ENCODE peak calls at places on chromosomes 12 and 14, in eight cellular contexts. K is GM06990; C is PC-3; L is heart left ventricle; S is uterus; E is GM23248; M is adipocyte; U is naive thymus-derived CD4-positive, alpha-beta T cell. G is an unnamed sample.

GRCh38 chr12:34398366-34398705 is 376.0 kb downstream of the ALG10 start:
- DNase-seq in K (no peak), U (no peak), L (peak), S (peak), C (no peak), E (no peak), M (no peak), G (peak)

GRCh38 chr12:48420031-48420775 is 52.2 kb upstream of the ANP32D start:
- DNase-seq in S (no peak), C (no peak), L (no peak), M (no peak), E (no peak), K (no peak), U (no peak), G (no peak)

GRCh38 chr12:48105321-48105866 is 485 bp downstream of the SENP1 start:
- DNase-seq in L (no peak), S (no peak), K (no peak), M (peak), E (peak), C (peak), U (peak), G (no peak)

GRCh38 chr12:114685320-114685781 is 1.4 kb upstream of the TBX3 start:
- DNase-seq in L (no peak), M (peak), S (no peak), K (no peak), C (no peak), E (no peak), U (no peak), G (no peak)

GRCh38 chr14:22536853-22537338 is 52.1 kb downstream of the DAD1 start:
- DNase-seq in K (peak), C (peak), U (no peak), M (peak), E (peak), L (peak), S (peak), G (peak)

GRCh38 chr12:76041406-76041805 is 9.8 kb upstream of the PHLDA1 start:
- DNase-seq in C (no peak), S (no peak), E (no peak), M (no peak), K (no peak), U (no peak), L (no peak), G (no peak)

GRCh38 chr12:51951199-51951842 is at the start of gene ACVR1B:
- DNase-seq in U (peak), E (peak), M (peak), C (peak), S (peak), K (peak), L (peak), G (peak)

GRCh38 chr14:73753887-73754880 is 40.0 kb upstream of the PNMA1 start:
- DNase-seq in E (peak), U (no peak), M (peak), L (peak), K (peak), S (no peak), C (peak), G (no peak)

GRCh38 chr14:105974902-105975301 is 448.5 kb downstream of the TMEM121 start:
- DNase-seq in S (no peak), M (no peak), E (no peak), U (no peak), L (no peak), K (no peak), C (no peak), G (no peak)

GRCh38 chr12:76274699-76275098 is 73.5 kb downstream of the BBS10 start:
- DNase-seq in K (no peak), C (no peak), M (no peak), E (peak), S (no peak), U (no peak), L (no peak), G (no peak)

GRCh38 chr14:51849095-51849494 is 11.3 kb upstream of the GNG2 start:
- DNase-seq in M (no peak), L (no peak), K (peak), E (peak), U (no peak), S (no peak), C (peak), G (no peak)

GRCh38 chr12:50112456-50113218 is 601 bp downstream of the COX14 start:
- DNase-seq in C (peak), M (no peak), E (no peak), L (no peak), U (no peak), S (no peak), K (no peak), G (no peak)

GRCh38 chr12:56193025-56193578 is 3.8 kb upstream of the SMARCC2 start:
- DNase-seq in E (peak), U (no peak), C (peak), L (peak), K (peak), S (peak), M (peak), G (peak)

GRCh38 chr14:75095690-75096089 is 26.2 kb downstream of the ZC2HC1C start:
- DNase-seq in L (no peak), E (no peak), S (no peak), U (no peak), K (no peak), M (no peak), C (no peak), G (no peak)

GRCh38 chr14:53841109-53842099 is 115.2 kb downstream of the BMP4 start:
- DNase-seq in E (no peak), L (no peak), U (no peak), M (no peak), K (no peak), S (no peak), C (no peak), G (no peak)

GRCh38 chr12:123754041-123754757 is 7.9 kb upstream of the DNAH10 start:
- DNase-seq in E (no peak), U (no peak), L (no peak), M (no peak), K (no peak), C (no peak), S (no peak), G (no peak)

GRCh38 chr12:62726471-62726980 is 208.4 kb downstream of the PPM1H start:
- DNase-seq in E (peak), S (no peak), M (peak), L (no peak), C (no peak), U (no peak), K (no peak), G (no peak)

GRCh38 chr14:73878436-73878835 is 8.2 kb upstream of the ZNF410 start:
- DNase-seq in M (no peak), K (no peak), C (no peak), S (no peak), U (no peak), L (no peak), E (no peak), G (no peak)

GRCh38 chr12:49296836-49297694 is 2.1 kb downstream of the PRPH start:
- DNase-seq in K (peak), M (peak), L (no peak), C (peak), E (peak), U (no peak), S (no peak), G (no peak)

GRCh38 chr14:72663956-72664650 is 229.8 kb downstream of the DPF3 start:
- DNase-seq in E (no peak), M (no peak), K (no peak), U (no peak), C (peak), S (no peak), L (no peak), G (no peak)

GRCh38 chr14:29144598-29144997 is 378.0 kb downstream of the FOXG1 start:
- DNase-seq in C (peak), U (no peak), K (no peak), E (peak), S (no peak), L (no peak), M (peak), G (no peak)

GRCh38 chr12:115118177-115118724 is 434.3 kb upstream of the TBX3 start:
- DNase-seq in L (no peak), K (no peak), U (no peak), S (no peak), E (no peak), M (no peak), C (no peak), G (no peak)

GRCh38 chr12:117986705-117987469 is 18.1 kb upstream of the KSR2 start:
- DNase-seq in U (no peak), L (no peak), S (no peak), M (peak), K (no peak), C (peak), E (peak), G (no peak)

GRCh38 chr14:103748539-103748867 is 32.9 kb downstream of the ZFYVE21 start:
- DNase-seq in C (no peak), U (no peak), K (no peak), S (no peak), E (no peak), M (no peak), L (no peak), G (no peak)

GRCh38 chr12:132133952-132134652 is 10.0 kb downstream of the DDX51 start:
- DNase-seq in E (no peak), S (no peak), M (no peak), L (no peak), U (no peak), K (no peak), C (no peak), G (peak)

GRCh38 chr14:30868736-30869135 is 5.6 kb upstream of the COCH start:
- DNase-seq in C (no peak), E (no peak), U (no peak), S (no peak), L (no peak), M (no peak), K (no peak), G (no peak)

GRCh38 chr14:89221109-89221508 is 195.9 kb downstream of the FOXN3 start:
- DNase-seq in L (no peak), U (no peak), E (peak), S (no peak), C (peak), M (peak), K (no peak), G (no peak)

GRCh38 chr12:88985631-88986030 is 366.7 kb downstream of the DUSP6 start:
- DNase-seq in L (no peak), K (no peak), U (no peak), E (no peak), M (peak), S (no peak), C (no peak), G (no peak)

GRCh38 chr12:104957388-104958008 is 592 bp downstream of the SLC41A2 start:
- DNase-seq in L (peak), C (peak), U (peak), E (peak), S (no peak), M (peak), K (no peak), G (no peak)

GRCh38 chr12:56520025-56520810 is 1.4 kb upstream of the RBMS2 start:
- DNase-seq in U (no peak), S (no peak), C (no peak), M (peak), E (peak), L (peak), K (no peak), G (no peak)

GRCh38 chr14:96177766-96178377 is 26.8 kb upstream of the BDKRB2 start:
- DNase-seq in E (peak), S (peak), M (peak), C (no peak), U (no peak), L (no peak), K (no peak), G (no peak)

GRCh38 chr14:65243766-65244442 is 141.6 kb upstream of the MAX start:
- DNase-seq in L (no peak), M (no peak), U (no peak), S (no peak), E (peak), K (no peak), C (peak), G (no peak)

GRCh38 chr12:85445060-85445938 is 165.3 kb downstream of the ALX1 start:
- DNase-seq in C (no peak), S (no peak), U (no peak), M (no peak), K (no peak), E (no peak), L (no peak), G (no peak)

GRCh38 chr14:22977684-22978486 is 4.5 kb downstream of the AJUBA start:
- DNase-seq in K (no peak), E (peak), S (peak), C (peak), M (peak), L (peak), U (no peak), G (peak)

GRCh38 chr12:2691001-2691339 is 103.8 kb upstream of the FKBP4 start:
- DNase-seq in K (peak), C (no peak), L (no peak), E (no peak), U (no peak), M (no peak), S (no peak), G (no peak)
- H3K4me3 ChIP-seq in K (peak), C (no peak), L (peak), E (no peak), U (peak), M (peak), S (peak), G (no peak)

GRCh38 chr14:93520053-93520607 is 89.4 kb downstream of the UNC79 start:
- DNase-seq in K (no peak), L (no peak), U (no peak), S (no peak), E (peak), M (no peak), C (no peak), G (no peak)
- H3K4me3 ChIP-seq in K (no peak), L (no peak), U (no peak), S (no peak), E (no peak), M (no peak), C (no peak), G (no peak)

GRCh38 chr14:20799955-20800544 is 2.6 kb downstream of the RNASE1 start:
- DNase-seq in M (no peak), E (no peak), S (no peak), K (no peak), U (no peak), L (peak), C (peak), G (no peak)

GRCh38 chr14:20798318-20798717 is 4.3 kb downstream of the RNASE1 start:
- DNase-seq in M (no peak), L (peak), E (no peak), K (no peak), S (no peak), U (no peak), C (no peak), G (no peak)

GRCh38 chr14:20801726-20802125 is 918 bp downstream of the RNASE1 start:
- DNase-seq in L (peak), U (no peak), S (no peak), K (no peak), E (no peak), M (no peak), C (no peak), G (no peak)

GRCh38 chr14:20798932-20799331 is 3.7 kb downstream of the RNASE1 start:
- DNase-seq in C (no peak), U (no peak), M (no peak), S (no peak), E (no peak), K (no peak), L (no peak), G (no peak)

GRCh38 chr14:20799444-20799843 is 3.2 kb downstream of the RNASE1 start:
- DNase-seq in U (no peak), S (no peak), K (no peak), C (no peak), E (no peak), M (no peak), L (no peak), G (no peak)
- H3K4me3 ChIP-seq in U (no peak), S (no peak), K (no peak), C (no peak), E (no peak), M (no peak), L (peak), G (no peak)

DNA sequence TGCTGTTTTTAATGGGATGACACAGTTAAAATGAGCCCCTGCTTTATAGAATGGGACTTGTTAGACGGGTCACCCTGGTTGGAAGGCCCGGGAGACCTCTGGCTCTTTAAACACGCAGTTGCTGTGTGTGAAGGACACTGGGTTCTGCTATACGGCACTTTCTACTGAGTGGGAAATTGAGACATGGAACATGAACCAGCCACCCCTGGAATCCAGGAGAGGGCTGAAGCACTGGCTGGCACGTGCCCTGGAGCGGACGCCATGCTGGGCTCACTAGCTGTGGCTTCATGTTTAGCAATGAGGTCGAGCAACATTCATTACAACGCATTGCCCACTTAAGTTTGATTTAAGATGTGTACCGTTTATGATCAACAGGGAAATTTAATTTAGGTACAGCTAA is 23.9 kb downstream of the CACNA1C start:
- DNase-seq in E (no peak), C (no peak), K (no peak), S (no peak), U (no peak), L (no peak), M (no peak), G (no peak)
- H3K4me3 ChIP-seq in E (no peak), C (no peak), K (no peak), S (no peak), U (no peak), L (no peak), M (no peak), G (no peak)

GRCh38 chr12:126773491-126773890 is 1493.5 kb upstream of the TMEM132C start:
- DNase-seq in S (no peak), L (no peak), U (no peak), M (no peak), E (no peak), C (no peak), K (no peak), G (no peak)

GRCh38 chr12:126770188-126770587 is 1496.8 kb upstream of the TMEM132C start:
- DNase-seq in U (no peak), L (no peak), E (no peak), K (no peak), M (no peak), S (no peak), C (no peak), G (no peak)

GRCh38 chr12:126772171-126772864 is 1494.7 kb upstream of the TMEM132C start:
- DNase-seq in L (no peak), U (no peak), M (no peak), K (peak), S (no peak), E (peak), C (peak), G (no peak)

GRCh38 chr12:126776047-126776446 is 1490.9 kb upstream of the TMEM132C start:
- DNase-seq in U (no peak), E (no peak), S (no peak), M (no peak), C (peak), L (no peak), K (no peak), G (no peak)

GRCh38 chr12:126773012-126773411 is 1494.0 kb upstream of the TMEM132C start:
- DNase-seq in M (no peak), K (no peak), S (no peak), L (no peak), U (no peak), C (no peak), E (no peak), G (no peak)
- H3K4me3 ChIP-seq in M (no peak), K (no peak), S (no peak), L (no peak), U (no peak), C (no peak), E (no peak), G (no peak)

DNA sequence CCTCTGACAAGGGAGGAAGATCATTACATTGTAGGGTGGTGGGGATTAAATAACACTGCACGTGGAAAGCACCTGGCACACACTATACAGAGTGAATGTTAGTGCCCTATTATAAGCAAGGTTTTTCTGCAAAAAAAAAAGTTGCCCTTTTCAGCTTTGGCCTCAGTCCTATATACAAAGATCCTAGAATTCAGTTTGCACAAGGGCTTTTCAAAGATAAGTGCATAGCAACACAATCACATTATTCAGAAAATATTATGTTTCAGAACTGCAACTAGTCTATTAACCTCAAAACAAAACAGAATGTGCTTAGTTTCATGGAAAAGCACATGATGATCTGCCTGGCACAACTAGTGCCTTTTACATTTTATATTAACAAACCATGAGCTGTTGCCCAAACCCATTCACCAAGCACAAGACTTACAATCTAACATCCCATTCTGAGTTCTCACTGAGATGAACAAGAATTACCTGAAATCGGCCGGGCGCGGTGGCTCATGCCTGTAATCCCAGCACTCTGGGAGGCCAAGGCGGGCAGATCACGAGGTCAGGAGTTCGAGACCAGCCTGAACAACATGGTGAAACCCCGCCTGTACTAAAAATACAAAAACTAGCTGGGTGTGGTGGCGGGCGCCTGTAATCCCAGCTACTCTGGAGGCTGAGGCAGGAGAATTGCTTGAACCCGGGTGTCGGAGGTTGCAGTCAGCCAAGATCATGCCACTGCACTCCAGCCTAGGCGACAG is 1.8 kb downstream of the TM7SF3 start:
- DNase-seq in U (no peak), C (no peak), E (no peak), K (no peak), M (no peak), S (no peak), L (no peak), G (no peak)
- H3K4me3 ChIP-seq in U (no peak), C (no peak), E (no peak), K (peak), M (no peak), S (no peak), L (no peak), G (no peak)

GRCh38 chr12:64627781-64628180 is 17.5 kb downstream of the RASSF3 start:
- DNase-seq in C (no peak), M (peak), K (no peak), U (no peak), L (no peak), S (no peak), E (peak), G (no peak)
- H3K4me3 ChIP-seq in C (no peak), M (no peak), K (no peak), U (no peak), L (no peak), S (no peak), E (no peak), G (no peak)

GRCh38 chr12:53965251-53966069 is 7.5 kb upstream of the HOXC11 start:
- DNase-seq in U (no peak), K (no peak), M (no peak), L (no peak), S (peak), C (no peak), E (no peak), G (peak)
- H3K4me3 ChIP-seq in U (no peak), K (no peak), M (peak), L (no peak), S (no peak), C (no peak), E (no peak), G (no peak)

GRCh38 chr12:119154435-119154818 is 24.3 kb upstream of the HSPB8 start:
- DNase-seq in M (no peak), U (no peak), K (no peak), E (peak), L (no peak), C (peak), S (no peak), G (peak)

GRCh38 chr12:119156401-119156800 is 22.3 kb upstream of the HSPB8 start:
- DNase-seq in C (no peak), S (no peak), K (no peak), U (no peak), M (no peak), E (no peak), L (peak), G (peak)

GRCh38 chr12:119157528-119157927 is 21.2 kb upstream of the HSPB8 start:
- DNase-seq in E (no peak), C (no peak), U (no peak), M (no peak), K (no peak), L (peak), S (no peak), G (peak)

GRCh38 chr12:119151445-119151844 is 27.3 kb upstream of the HSPB8 start:
- DNase-seq in C (no peak), E (no peak), M (no peak), K (no peak), S (no peak), U (no peak), L (no peak), G (no peak)

GRCh38 chr12:119153477-119154434 is 25.0 kb upstream of the HSPB8 start:
- DNase-seq in U (no peak), S (peak), M (no peak), K (no peak), E (peak), L (peak), C (peak), G (peak)
- H3K4me3 ChIP-seq in U (no peak), S (no peak), M (no peak), K (no peak), E (peak), L (no peak), C (no peak), G (no peak)